ENCODE peak calls at places on chromosome 14, in eight cellular contexts. V, Z, L, D, E, U, C and S are unnamed samples.

GRCh38 chr14:45491914-45492313 is 238.9 kb upstream of the MIS18BP1 start:
- DNase-seq in U (no peak), D (peak; percentile 77), L (no peak), V (no peak), E (no peak), C (no peak), Z (no peak), S (no peak)

GRCh38 chr14:39682000-39682399 is 249.8 kb upstream of the FBXO33 start:
- DNase-seq in C (no peak), Z (no peak), V (no peak), D (no peak), E (no peak), L (no peak), U (no peak), S (no peak)

GRCh38 chr14:96309128-96309906 is 53.3 kb downstream of the BDKRB1 start:
- DNase-seq in E (no peak), D (no peak), V (peak; percentile 93), U (no peak), C (no peak), L (peak; percentile 55), Z (no peak), S (no peak)

GRCh38 chr14:91708795-91709194 is 23.1 kb downstream of the CATSPERB start:
- DNase-seq in Z (no peak), E (no peak), U (no peak), D (no peak), L (no peak), V (no peak), C (no peak), S (no peak)

GRCh38 chr14:98137626-98138025 is 1134.4 kb downstream of the BCL11B start:
- DNase-seq in E (no peak), U (no peak), Z (no peak), V (no peak), D (no peak), L (no peak), C (no peak), S (no peak)

GRCh38 chr14:46378248-46378647 is 273.3 kb downstream of the RPL10L start:
- DNase-seq in U (no peak), D (no peak), L (no peak), E (no peak), V (no peak), C (no peak), Z (no peak), S (no peak)

GRCh38 chr14:76405627-76406026 is 29.7 kb downstream of the ESRRB start:
- DNase-seq in D (no peak), C (no peak), V (no peak), L (no peak), E (no peak), Z (no peak), U (no peak), S (no peak)

GRCh38 chr14:45083622-45083978 is 316 bp upstream of the PRPF39 start:
- DNase-seq in U (no peak), V (no peak), E (no peak), L (no peak), C (no peak), D (no peak), Z (no peak), S (no peak)

GRCh38 chr14:39762576-39763401 is 330.6 kb upstream of the FBXO33 start:
- DNase-seq in L (peak; percentile 16), U (no peak), E (no peak), V (no peak), D (no peak), Z (no peak), C (no peak), S (no peak)

GRCh38 chr14:38339704-38340103 is 83.8 kb upstream of the CLEC14A start:
- DNase-seq in L (no peak), V (no peak), D (no peak), C (peak; percentile 80), U (no peak), E (no peak), Z (no peak), S (no peak)

GRCh38 chr14:76870146-76870545 is 43.9 kb downstream of the LRRC74A start:
- DNase-seq in V (no peak), L (peak; percentile 42), C (no peak), D (no peak), E (no peak), U (no peak), Z (no peak), S (no peak)

GRCh38 chr14:23602181-23603095 is 23.8 kb upstream of the JPH4 start:
- DNase-seq in Z (no peak), U (no peak), C (no peak), L (no peak), V (no peak), E (no peak), D (no peak), S (no peak)

GRCh38 chr14:29348504-29348903 is 579.1 kb downstream of the PRKD1 start:
- DNase-seq in U (no peak), V (no peak), E (peak; percentile 2), D (no peak), L (no peak), C (peak; percentile 8), Z (no peak), S (no peak)

GRCh38 chr14:68471964-68472508 is 320.8 kb downstream of the ZFP36L1 start:
- DNase-seq in Z (no peak), L (no peak), U (no peak), V (no peak), D (no peak), C (no peak), E (no peak), S (no peak)
- TF ChIP-seq CTCF in Z (no peak), L (no peak), U (no peak), V (no peak), D (no peak), C (no peak), E (no peak), S (no peak)

GRCh38 chr14:20215196-20215595 is 8.3 kb upstream of the OR11H6 start:
- DNase-seq in C (no peak), V (no peak), D (no peak), E (no peak), Z (no peak), L (no peak), U (no peak), S (no peak)
- TF ChIP-seq CTCF in C (no peak), V (no peak), D (no peak), E (no peak), Z (no peak), L (no peak), U (no peak), S (no peak)

DNA sequence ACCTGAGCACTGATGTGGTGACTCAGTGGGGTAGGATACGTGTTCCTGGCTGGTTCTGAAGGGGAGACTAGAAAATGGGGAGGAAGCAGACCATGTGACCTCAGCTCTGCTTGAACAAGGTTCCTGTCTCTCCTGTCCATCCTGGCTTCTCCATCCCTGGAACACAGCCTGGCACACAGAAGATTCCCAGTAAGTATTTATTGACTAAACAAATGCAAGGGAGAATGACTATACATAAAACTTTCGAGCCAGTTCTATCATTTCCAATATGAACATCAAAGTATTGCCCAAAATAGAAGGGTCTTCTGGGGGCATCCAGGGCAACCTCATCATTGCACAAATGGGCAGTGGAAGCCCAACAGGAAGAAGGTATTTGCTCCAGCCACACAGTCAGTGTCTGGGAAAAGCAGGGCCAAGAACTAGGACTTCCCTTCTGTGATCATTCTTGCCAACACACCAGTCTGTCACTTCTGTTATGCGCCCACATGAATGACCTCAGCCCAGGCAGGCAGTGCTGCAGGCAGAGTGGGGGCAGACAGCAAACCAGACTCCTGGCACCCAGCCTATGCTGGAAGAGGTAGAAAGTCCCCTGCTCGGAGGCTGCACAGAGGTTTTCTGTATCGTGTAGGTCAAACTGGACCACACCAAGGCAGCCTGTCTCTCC is 5.6 kb upstream of the SERPINA9 start:
- DNase-seq in C (no peak), Z (no peak), L (no peak), E (no peak), D (peak; percentile 78), V (no peak), U (no peak), S (no peak)
- TF ChIP-seq CTCF in C (no peak), Z (no peak), L (no peak), E (no peak), D (no peak), V (no peak), U (no peak), S (no peak)

DNA sequence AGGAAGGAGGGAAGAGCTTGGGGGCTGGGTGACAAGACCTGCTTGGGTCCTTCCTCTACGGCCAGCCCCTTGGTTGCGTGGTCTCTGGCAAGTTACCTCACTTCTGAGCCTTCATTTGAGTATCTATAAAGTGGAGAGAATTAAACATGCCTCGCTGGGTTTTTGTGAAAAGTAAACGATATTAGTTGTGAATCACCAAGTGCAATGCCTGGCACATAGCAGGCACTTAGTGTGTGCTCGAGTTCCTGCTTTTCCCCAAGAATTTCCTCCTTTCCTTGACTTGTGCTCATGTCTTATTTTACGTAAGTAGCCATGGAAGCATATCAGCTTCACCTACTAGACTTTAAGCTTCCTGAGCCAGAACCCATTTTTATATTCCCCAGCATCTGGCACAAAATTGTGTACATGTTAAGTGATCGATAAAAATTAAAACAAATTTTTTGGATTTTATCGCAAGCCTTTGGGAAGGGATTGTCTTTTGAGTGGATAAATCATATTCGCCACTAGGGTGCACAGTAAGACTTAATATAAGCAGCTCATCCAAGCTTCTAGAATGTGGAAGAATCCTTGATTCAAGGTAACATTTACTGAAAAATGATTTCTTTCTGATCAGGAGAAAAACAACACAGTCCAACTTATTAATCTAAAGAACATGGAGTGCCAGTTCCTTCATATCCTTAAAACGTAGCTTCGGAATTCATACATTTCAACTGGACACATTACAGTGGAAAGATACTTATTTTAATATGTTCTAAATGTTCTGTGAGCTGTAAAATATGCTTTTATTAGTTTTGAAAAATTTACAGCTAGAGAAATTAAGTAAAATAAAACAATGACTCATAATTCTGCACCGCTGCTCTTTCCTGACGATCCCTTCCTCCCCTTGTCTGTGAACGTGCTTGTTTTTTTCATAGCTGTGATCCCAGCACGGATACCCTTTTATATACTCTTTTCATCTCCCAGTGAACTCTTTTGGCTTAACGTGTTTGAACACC is 62.0 kb downstream of the SLC25A47 start:
- DNase-seq in L (peak; percentile 34), U (no peak), V (no peak), D (no peak), C (peak; percentile 84), Z (no peak), E (peak; percentile 39), S (no peak)
- TF ChIP-seq CTCF in L (peak; percentile 55), U (peak; percentile 78), V (peak; percentile 36), D (peak; percentile 44), C (peak; percentile 47), Z (peak; percentile 60), E (peak; percentile 70), S (no peak)

DNA sequence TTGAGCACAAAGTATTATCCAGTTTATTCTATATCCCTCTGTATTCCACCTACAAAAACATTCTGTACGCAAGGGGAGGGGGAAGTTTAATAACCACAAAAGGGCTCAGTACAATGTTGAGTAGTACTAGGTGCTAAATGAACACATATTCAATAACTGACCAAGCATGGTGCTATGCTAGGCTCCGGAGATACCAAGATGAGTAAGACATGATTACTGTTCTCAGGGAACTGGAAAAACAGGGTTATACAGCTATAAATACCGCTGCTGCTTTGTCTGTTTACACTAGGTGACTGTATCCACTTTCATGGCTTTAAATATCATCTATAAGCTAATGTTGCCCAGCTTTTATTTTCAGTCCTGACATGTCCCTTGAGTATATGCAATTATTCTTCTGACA is 135.8 kb downstream of the INSM2 start:
- DNase-seq in C (peak; percentile 5), L (peak; percentile 59), D (no peak), U (no peak), V (no peak), E (peak; percentile 76), Z (no peak), S (no peak)
- TF ChIP-seq CTCF in C (no peak), L (no peak), D (no peak), U (no peak), V (no peak), E (no peak), Z (no peak), S (no peak)